ENCODE peak calls at places on chromosomes 1 and 21, in eight cellular contexts. Q is fibroblast of pulmonary artery, H is right cardiac atrium, A is AG04450, M is HFF-Myc, R is fibroblast of lung, E is fibroblast of the aortic adventitia, Z is left ventricle myocardium inferior. O is an unnamed sample.

GRCh38 chr1:109930252-109930993 is 19.8 kb downstream of the CSF1 start:
- DNase-seq in Q (no peak), H (no peak), A (no peak), M (no peak), R (no peak), E (no peak), Z (no peak), O (no peak)

GRCh38 chr1:160618763-160619274 is 28.0 kb downstream of the SLAMF1 start:
- DNase-seq in Q (no peak), H (no peak), A (no peak), M (no peak), R (no peak), E (no peak), Z (no peak), O (no peak)

GRCh38 chr1:23936481-23937176 is 23.0 kb upstream of the PNRC2 start:
- DNase-seq in Q (peak), H (no peak), A (no peak), M (no peak), R (no peak), E (no peak), Z (no peak), O (no peak)

GRCh38 chr1:115811140-115811828 is 29.6 kb downstream of the NHLH2 start:
- DNase-seq in Q (no peak), H (no peak), A (no peak), M (no peak), R (no peak), E (no peak), Z (no peak), O (peak)

GRCh38 chr1:34320081-34320480 is 143.4 kb downstream of the C1orf94 start:
- DNase-seq in Q (no peak), H (no peak), A (no peak), M (no peak), R (no peak), E (peak), Z (no peak), O (no peak)

GRCh38 chr21:26444646-26445045 is 128.4 kb downstream of the CYYR1 start:
- DNase-seq in Q (no peak), H (no peak), A (no peak), M (no peak), R (no peak), E (no peak), Z (no peak), O (no peak)

GRCh38 chr1:17551755-17552234 is 12.3 kb downstream of the ARHGEF10L start:
- DNase-seq in Q (peak), H (no peak), A (no peak), M (no peak), R (peak), E (peak), Z (peak), O (peak)

GRCh38 chr1:20219991-20220390 is 33.7 kb upstream of the PLA2G2C start:
- DNase-seq in Q (no peak), H (no peak), A (no peak), M (no peak), R (no peak), E (no peak), Z (no peak), O (no peak)

GRCh38 chr1:240602189-240602588 is 9.8 kb downstream of the GREM2 start:
- DNase-seq in Q (peak), H (no peak), A (no peak), M (no peak), R (peak), E (peak), Z (no peak), O (peak)

GRCh38 chr1:109239580-109240068 is 9.7 kb upstream of the CELSR2 start:
- DNase-seq in Q (peak), H (no peak), A (no peak), M (no peak), R (peak), E (peak), Z (no peak), O (peak)

GRCh38 chr1:205774277-205775014 is 836 bp downstream of the RAB29 start:
- DNase-seq in Q (peak), H (peak), A (no peak), M (no peak), R (peak), E (no peak), Z (no peak), O (peak)

GRCh38 chr1:71986181-71986580 is 296.2 kb downstream of the NEGR1 start:
- DNase-seq in Q (no peak), H (no peak), A (no peak), M (no peak), R (peak), E (peak), Z (no peak), O (no peak)

GRCh38 chr1:117128323-117129079 is 7.0 kb upstream of the TRIM45 start:
- DNase-seq in Q (peak), H (no peak), A (no peak), M (no peak), R (peak), E (peak), Z (no peak), O (peak)

GRCh38 chr1:10761503-10762152 is 34.8 kb downstream of the CASZ1 start:
- DNase-seq in Q (peak), H (no peak), A (no peak), M (no peak), R (no peak), E (no peak), Z (no peak), O (no peak)

GRCh38 chr1:6082430-6082971 is 36.8 kb downstream of the KCNAB2 start:
- DNase-seq in Q (peak), H (peak), A (no peak), M (no peak), R (peak), E (peak), Z (no peak), O (peak)

GRCh38 chr1:20376880-20377494 is 86.3 kb downstream of the VWA5B1 start:
- DNase-seq in Q (peak), H (no peak), A (no peak), M (peak), R (peak), E (peak), Z (peak), O (peak)

GRCh38 chr1:75542818-75543570 is 67.9 kb downstream of the SLC44A5 start:
- DNase-seq in Q (peak), H (no peak), A (no peak), M (no peak), R (no peak), E (peak), Z (no peak), O (no peak)

GRCh38 chr1:31800677-31800967 is 15.2 kb downstream of the SPOCD1 start:
- DNase-seq in Q (no peak), H (no peak), A (no peak), M (no peak), R (no peak), E (no peak), Z (no peak), O (no peak)

GRCh38 chr1:205012416-205013140 is 30.4 kb upstream of the CNTN2 start:
- DNase-seq in Q (no peak), H (no peak), A (no peak), M (no peak), R (no peak), E (no peak), Z (no peak), O (no peak)

GRCh38 chr1:200242379-200243041 is 167.3 kb downstream of the ZNF281 start:
- DNase-seq in Q (peak), H (no peak), A (no peak), M (no peak), R (peak), E (peak), Z (peak), O (peak)

GRCh38 chr21:42864812-42865211 is 14.5 kb downstream of the WDR4 start:
- DNase-seq in Q (peak), H (no peak), A (no peak), M (no peak), R (no peak), E (peak), Z (no peak), O (peak)

GRCh38 chr1:55326496-55326895 is 111.3 kb upstream of the USP24 start:
- DNase-seq in Q (no peak), H (no peak), A (no peak), M (peak), R (no peak), E (no peak), Z (no peak), O (no peak)

GRCh38 chr1:28482702-28483101 is 23.1 kb upstream of the RCC1 start:
- DNase-seq in Q (no peak), H (no peak), A (no peak), M (no peak), R (no peak), E (no peak), Z (no peak), O (no peak)

DNA sequence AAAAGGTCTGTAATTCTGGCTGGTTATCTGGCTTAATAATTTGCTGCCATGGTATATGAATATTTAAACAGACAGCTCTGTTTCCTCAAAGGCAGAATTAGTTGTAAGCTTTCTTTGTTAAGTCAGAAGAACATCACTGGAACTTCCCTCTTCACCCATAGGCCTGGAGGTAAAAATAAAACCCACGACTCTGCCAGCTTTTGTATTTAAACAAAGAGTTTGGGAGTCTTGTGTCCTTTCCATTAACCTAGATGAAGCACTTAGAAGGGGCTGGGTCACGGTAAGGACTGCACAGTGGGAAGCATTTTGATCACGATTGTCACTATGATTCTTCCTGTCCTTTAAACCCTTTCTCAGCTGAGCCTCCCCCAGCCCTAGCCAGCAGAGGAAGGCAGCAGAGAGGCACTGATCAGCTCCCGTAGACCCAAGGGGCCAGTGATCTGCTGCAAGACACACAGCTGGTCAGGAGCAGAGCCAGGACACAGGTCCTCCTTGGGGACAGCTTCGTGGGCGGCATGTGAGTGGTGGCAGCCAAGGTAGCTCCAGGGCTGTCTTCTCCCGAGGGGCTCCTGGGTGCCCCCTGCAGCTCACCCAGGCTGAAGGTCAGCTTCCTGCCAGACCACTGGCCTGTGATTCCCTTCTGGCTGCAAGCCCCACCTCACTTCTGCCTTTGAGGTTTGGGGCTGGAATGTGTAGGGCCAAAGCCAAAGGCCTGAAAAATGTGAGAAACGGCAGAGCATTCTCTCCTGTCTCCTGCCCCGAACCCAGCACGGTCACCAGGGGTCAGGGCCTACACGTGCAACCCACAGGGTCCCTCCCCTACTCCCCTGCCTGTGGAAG is 4.0 kb upstream of the LAPTM5 start:
- DNase-seq in Q (no peak), H (no peak), A (no peak), M (no peak), R (no peak), E (peak), Z (no peak), O (peak)
- H3K4me3 ChIP-seq in Q (no peak), H (no peak), A (no peak), M (no peak), R (no peak), E (no peak), Z (no peak), O (no peak)

DNA sequence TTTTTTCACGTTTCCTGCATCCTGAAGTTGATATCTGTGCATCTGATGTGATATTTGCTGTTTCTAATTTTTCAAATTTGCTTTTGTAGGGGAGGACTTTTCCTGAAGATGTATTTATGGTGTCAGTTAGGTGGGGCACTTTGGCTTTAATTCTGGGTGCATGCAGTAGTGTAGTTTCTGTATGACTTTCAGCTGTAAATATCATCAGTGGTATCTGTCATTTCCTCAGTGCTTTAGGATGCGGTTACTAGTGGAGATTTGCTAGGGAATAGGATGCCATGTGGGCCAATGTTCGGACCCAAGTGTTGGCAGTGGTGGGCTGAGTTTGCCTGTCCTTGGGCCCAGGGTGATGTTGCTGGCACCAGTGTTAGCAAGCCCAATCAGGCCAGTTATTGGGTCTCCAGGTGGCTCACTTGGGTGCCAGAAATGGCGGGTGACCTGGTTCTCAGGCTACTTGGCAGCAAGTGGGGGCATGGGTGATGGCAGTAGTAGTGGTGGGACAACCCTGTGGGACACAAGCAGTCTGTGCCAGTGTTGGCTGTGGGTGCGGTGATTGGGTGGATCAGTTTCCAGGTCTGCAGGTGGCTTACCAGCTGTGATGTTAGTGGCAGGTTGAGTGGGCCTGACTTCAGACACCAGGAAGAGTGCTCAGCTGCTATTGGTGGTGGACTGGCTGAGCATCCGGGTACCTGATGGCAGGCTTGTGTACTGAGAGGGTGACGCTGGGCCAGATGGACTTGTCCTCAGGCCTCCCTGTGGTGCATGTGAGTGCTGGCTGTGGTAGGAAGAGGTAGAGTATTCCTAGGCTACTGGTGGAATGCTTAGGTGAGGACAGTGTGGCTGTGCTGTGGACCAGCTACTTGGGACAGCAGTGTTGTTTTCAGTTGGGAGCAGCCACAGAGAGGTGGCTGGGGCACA is 24.4 kb downstream of the CD55 start:
- DNase-seq in Q (no peak), H (no peak), A (no peak), M (no peak), R (no peak), E (no peak), Z (no peak), O (no peak)
- H3K4me3 ChIP-seq in Q (no peak), H (no peak), A (no peak), M (no peak), R (no peak), E (no peak), Z (no peak), O (no peak)

GRCh38 chr1:47708658-47709301 is 270.9 kb downstream of the FOXD2 start:
- DNase-seq in Q (no peak), H (peak), A (no peak), M (no peak), R (no peak), E (no peak), Z (no peak), O (peak)
- H3K4me3 ChIP-seq in Q (no peak), H (peak), A (no peak), M (no peak), R (no peak), E (no peak), Z (peak), O (no peak)

GRCh38 chr1:231611111-231611510 is 15.5 kb upstream of the DISC1 start:
- DNase-seq in Q (no peak), H (no peak), A (no peak), M (no peak), R (no peak), E (no peak), Z (no peak), O (no peak)
- H3K4me3 ChIP-seq in Q (no peak), H (no peak), A (no peak), M (no peak), R (no peak), E (no peak), Z (no peak), O (no peak)

O was measured in cardiac fibroblast.